ENCODE peak calls at places on chromosomes 2 and 18, in five cellular contexts. T, R, N, E and I are unnamed samples.

GRCh38 chr2:169464508-169465386 is 14.5 kb upstream of the BBS5 start:
- DNase-seq in N (no peak), E (no peak), T (no peak), R (no peak), I (no peak)

GRCh38 chr18:27843783-27844415 is 333.0 kb downstream of the CDH2 start:
- DNase-seq in R (no peak), E (no peak), N (no peak), T (no peak), I (no peak)

GRCh38 chr2:85865539-85866164 is 23.1 kb downstream of the ST3GAL5 start:
- DNase-seq in E (no peak), T (peak; percentile 69), R (no peak), N (no peak), I (no peak)

GRCh38 chr2:3639015-3639630 is 18.9 kb upstream of the ALLC start:
- DNase-seq in R (no peak), T (no peak), N (peak; percentile 20), E (no peak), I (no peak)

GRCh38 chr2:23940262-23940975 is at the start of gene UBXN2A:
- DNase-seq in N (no peak), E (peak; percentile 56), T (peak; percentile 91), R (peak; percentile 81), I (no peak)

GRCh38 chr2:96811916-96812315 is 4.2 kb upstream of the CNNM3 start:
- DNase-seq in T (no peak), R (no peak), E (peak; percentile 51), N (no peak), I (no peak)

GRCh38 chr2:237886702-237887481 is 27.5 kb downstream of the RAMP1 start:
- DNase-seq in T (no peak), N (peak; percentile 82), R (no peak), E (peak; percentile 100), I (no peak)

GRCh38 chr18:73316513-73316912 is 448.7 kb upstream of the NETO1 start:
- DNase-seq in T (no peak), N (no peak), E (no peak), R (no peak), I (no peak)

GRCh38 chr2:85601771-85602475 is 575 bp downstream of the TMEM150A start:
- DNase-seq in N (no peak), R (no peak), T (no peak), E (peak; percentile 60), I (no peak)

GRCh38 chr2:27802547-27802946 is 31.0 kb downstream of the MRPL33 start:
- DNase-seq in R (no peak), T (no peak), E (no peak), N (no peak), I (no peak)

GRCh38 chr2:201471732-201472395 is 20.3 kb downstream of the STRADB start:
- DNase-seq in R (no peak), N (no peak), E (no peak), T (no peak), I (no peak)

GRCh38 chr2:201254331-201254730 is 6.0 kb upstream of the CASP8 start:
- DNase-seq in N (no peak), E (no peak), R (no peak), T (no peak), I (no peak)

GRCh38 chr2:227406177-227407031 is 18.7 kb upstream of the SCYGR1 start:
- DNase-seq in T (peak; percentile 56), R (peak; percentile 46), E (peak; percentile 35), N (no peak), I (no peak)

GRCh38 chr2:100554788-100555407 is 7.9 kb upstream of the PDCL3 start:
- DNase-seq in T (no peak), E (no peak), N (no peak), R (no peak), I (no peak)

GRCh38 chr18:48979944-48980890 is 29.5 kb upstream of the SMAD7 start:
- DNase-seq in E (no peak), R (no peak), N (no peak), T (no peak), I (no peak)

GRCh38 chr2:135130751-135131150 is 78.7 kb downstream of the RAB3GAP1 start:
- DNase-seq in N (no peak), E (no peak), R (no peak), T (no peak), I (no peak)

GRCh38 chr18:22840606-22841144 is 92.5 kb upstream of the RBBP8 start:
- DNase-seq in R (no peak), N (no peak), E (no peak), T (no peak), I (no peak)

GRCh38 chr2:127035212-127035611 is 71.7 kb downstream of the BIN1 start:
- DNase-seq in T (no peak), R (no peak), N (no peak), E (no peak), I (no peak)

GRCh38 chr18:22168360-22168921 is 948 bp upstream of the GATA6 start:
- DNase-seq in T (no peak), R (no peak), N (no peak), E (peak; percentile 40), I (no peak)

GRCh38 chr2:112055833-112056625 is 960 bp downstream of the TMEM87B start:
- DNase-seq in R (no peak), N (no peak), T (peak; percentile 60), E (peak; percentile 86), I (no peak)

GRCh38 chr2:30476636-30477035 is 29.6 kb downstream of the LCLAT1 start:
- DNase-seq in R (no peak), T (no peak), E (no peak), N (no peak), I (no peak)

GRCh38 chr2:49110571-49111315 is 43.6 kb downstream of the FSHR start:
- DNase-seq in T (no peak), E (no peak), R (no peak), N (no peak), I (no peak)

GRCh38 chr2:27736031-27736889 is 35.3 kb upstream of the MRPL33 start:
- DNase-seq in R (no peak), N (no peak), T (no peak), E (no peak), I (no peak)

GRCh38 chr2:128282976-128283810 is 35.5 kb downstream of the HS6ST1 start:
- DNase-seq in E (no peak), R (no peak), N (peak; percentile 81), T (no peak), I (no peak)
- TF ChIP-seq CTCF in E (no peak), R (peak; percentile 19), N (peak; percentile 28), T (no peak), I (no peak)

DNA sequence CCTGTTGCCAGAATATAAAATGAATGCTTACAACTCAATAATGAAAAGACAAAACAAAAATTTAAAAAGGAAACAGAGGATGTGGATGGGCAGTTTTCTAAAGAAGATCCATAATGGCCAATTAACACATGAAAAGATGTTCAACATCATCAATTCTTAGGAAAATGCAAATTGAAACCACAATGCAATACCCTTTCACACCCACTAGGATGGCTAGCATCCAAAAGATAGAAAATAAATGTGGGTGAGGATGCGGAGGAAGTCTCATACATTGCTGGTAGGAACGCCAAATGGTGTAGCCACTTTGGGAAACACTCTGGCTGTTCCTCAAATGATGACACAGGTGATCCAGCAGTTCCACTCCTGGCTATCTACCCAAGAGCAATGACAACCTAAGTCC is 130.5 kb downstream of the TNS1 start:
- DNase-seq in T (no peak), E (no peak), N (no peak), R (no peak), I (no peak)
- TF ChIP-seq CTCF in T (no peak), E (no peak), N (peak; percentile 38), R (no peak), I (no peak)

GRCh38 chr2:1887915-1888314 is 143.6 kb upstream of the PXDN start:
- DNase-seq in E (no peak), T (no peak), R (no peak), N (no peak), I (no peak)
- TF ChIP-seq CTCF in E (no peak), T (peak; percentile 9), R (peak; percentile 26), N (peak; percentile 71), I (peak; percentile 9)

GRCh38 chr18:9478545-9478944 is 3.2 kb downstream of the RALBP1 start:
- DNase-seq in R (no peak), T (no peak), N (no peak), E (peak; percentile 14), I (no peak)

GRCh38 chr18:9477509-9477908 is 2.2 kb downstream of the RALBP1 start:
- DNase-seq in E (no peak), N (no peak), T (no peak), R (no peak), I (no peak)

GRCh38 chr18:9475643-9476580 is 599 bp downstream of the RALBP1 start:
- DNase-seq in T (peak; percentile 86), R (no peak), N (no peak), E (no peak), I (no peak)

GRCh38 chr18:9474983-9475642 is at the start of gene RALBP1:
- DNase-seq in R (peak; percentile 78), T (peak; percentile 100), E (peak; percentile 99), N (peak; percentile 100), I (peak; percentile 91)

GRCh38 chr18:9474103-9474982 is 970 bp upstream of the RALBP1 start:
- DNase-seq in R (no peak), T (no peak), N (no peak), E (no peak), I (no peak)
- TF ChIP-seq CTCF in R (no peak), T (no peak), N (no peak), E (no peak), I (no peak)

DNA sequence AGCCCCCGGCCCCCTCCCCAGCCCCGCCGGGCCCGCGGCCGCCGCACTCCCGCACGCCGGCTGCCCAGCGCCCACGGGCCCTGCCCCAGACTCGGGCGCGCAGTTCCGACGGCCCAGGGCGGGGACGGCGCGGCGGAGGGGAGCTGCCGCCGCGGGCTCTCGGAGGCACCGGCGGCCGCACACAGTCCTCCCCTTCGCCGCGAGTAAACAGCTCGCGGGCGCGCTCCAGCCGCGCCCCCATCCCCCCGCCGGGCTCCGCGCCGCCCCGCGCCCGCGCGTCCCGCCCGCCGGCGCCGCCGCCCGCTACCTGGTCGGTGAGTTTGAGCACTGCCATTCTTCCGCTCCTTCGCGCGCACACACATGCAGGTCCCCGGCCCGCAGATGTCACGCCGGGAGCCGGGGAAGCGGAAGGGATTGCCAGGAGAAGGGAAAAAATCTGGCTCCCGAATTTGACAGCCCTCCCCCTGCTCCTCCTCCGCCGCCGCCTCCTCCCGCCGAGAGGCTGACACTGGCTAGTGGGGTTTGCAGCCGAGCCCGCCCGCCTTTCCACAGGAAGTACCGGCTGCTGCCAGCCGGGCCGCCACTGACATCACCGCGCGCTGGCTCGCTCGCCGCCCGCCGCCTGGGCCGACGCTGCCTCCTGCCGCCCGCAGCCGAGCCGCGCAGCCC is at the start of gene ANKRD44:
- DNase-seq in R (peak; percentile 44), N (peak; percentile 97), E (peak; percentile 88), T (peak; percentile 93), I (peak; percentile 62)
- TF ChIP-seq CTCF in R (peak; percentile 20), N (peak; percentile 67), E (peak; percentile 56), T (peak; percentile 40), I (peak; percentile 68)

DNA sequence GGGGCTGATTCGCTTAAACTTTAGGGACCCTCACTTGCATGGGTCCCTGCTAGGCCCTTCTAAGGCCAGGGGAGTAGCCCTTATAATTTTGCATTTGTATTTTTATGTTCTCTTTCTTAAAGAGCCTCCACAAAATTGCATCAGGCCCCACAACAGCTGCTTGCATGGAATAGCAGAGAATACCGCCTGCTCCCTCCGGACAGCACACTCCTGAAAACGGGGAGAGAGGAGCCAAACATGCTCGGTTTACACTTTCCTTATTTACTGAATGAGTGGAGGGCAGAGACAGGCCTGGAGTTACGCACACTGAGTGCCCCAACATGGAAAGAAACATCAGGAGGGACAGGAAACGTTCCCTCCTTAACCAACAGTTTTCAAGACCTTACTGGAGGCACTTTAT is 132.2 kb downstream of the ANTXR1 start:
- DNase-seq in E (no peak), R (no peak), T (no peak), N (no peak), I (no peak)
- TF ChIP-seq CTCF in E (no peak), R (no peak), T (no peak), N (no peak), I (no peak)

GRCh38 chr18:52582516-52582915 is 242.5 kb downstream of the DCC start:
- DNase-seq in E (no peak), R (no peak), T (no peak), N (no peak), I (no peak)
- TF ChIP-seq CTCF in E (no peak), R (no peak), T (no peak), N (no peak), I (no peak)